ENCODE peak calls at places on chromosomes 16 and 17, in five cellular contexts. K is adrenal gland, I is Peyer's patch, U is A549, B is tibial nerve. R is an unnamed sample.

GRCh38 chr16:74603848-74604247 is 3.1 kb downstream of the GLG1 start:
- DNase-seq in U (no peak), I (no peak), K (no peak), B (no peak), R (no peak)

GRCh38 chr17:63552211-63552610 is 1.9 kb downstream of the DCAF7 start:
- DNase-seq in B (no peak), I (no peak), U (no peak), K (no peak), R (no peak)

GRCh38 chr17:54537656-54538055 is 363.0 kb upstream of the TOM1L1 start:
- DNase-seq in I (no peak), B (no peak), K (no peak), U (no peak), R (no peak)

GRCh38 chr17:10843806-10844205 is 5.9 kb upstream of the PIRT start:
- DNase-seq in I (peak; percentile 68), U (no peak), B (no peak), K (no peak), R (no peak)

GRCh38 chr16:19672378-19672777 is 45.6 kb downstream of the KNOP1 start:
- DNase-seq in I (no peak), B (no peak), U (no peak), K (no peak), R (no peak)

GRCh38 chr17:80636356-80637285 is 92.0 kb downstream of the RPTOR start:
- DNase-seq in B (no peak), I (no peak), K (no peak), U (no peak), R (no peak)

GRCh38 chr17:64938925-64939474 is 19.7 kb upstream of the LRRC37A3 start:
- DNase-seq in K (peak; percentile 55), U (peak; percentile 66), B (no peak), I (peak; percentile 82), R (peak; percentile 43)

GRCh38 chr16:57058291-57058861 is 34.0 kb upstream of the CPNE2 start:
- DNase-seq in K (no peak), B (no peak), U (no peak), I (no peak), R (no peak)

GRCh38 chr17:81002409-81003361 is 11.0 kb downstream of the CHMP6 start:
- DNase-seq in K (peak; percentile 66), U (no peak), B (no peak), I (peak; percentile 87), R (peak; percentile 58)

GRCh38 chr16:82070656-82071369 is 35.8 kb downstream of the HSD17B2 start:
- DNase-seq in U (peak; percentile 6), I (no peak), K (no peak), B (no peak), R (no peak)

GRCh38 chr16:8869212-8869987 is 594 bp upstream of the CARHSP1 start:
- DNase-seq in I (no peak), U (no peak), B (no peak), K (no peak), R (no peak)

GRCh38 chr17:1532836-1533602 is 16.6 kb upstream of the INPP5K start:
- DNase-seq in I (peak; percentile 72), B (no peak), K (no peak), U (peak; percentile 62), R (no peak)

GRCh38 chr16:84245933-84246678 is 6.3 kb upstream of the KCNG4 start:
- DNase-seq in U (no peak), I (no peak), K (no peak), B (no peak), R (no peak)

GRCh38 chr16:13186813-13187212 is 285.4 kb downstream of the SHISA9 start:
- DNase-seq in B (no peak), I (no peak), K (no peak), U (peak; percentile 15), R (no peak)

GRCh38 chr16:7755347-7755746 is 422.7 kb downstream of the RBFOX1 start:
- DNase-seq in U (no peak), I (no peak), B (no peak), K (no peak), R (no peak)

GRCh38 chr16:83059237-83059636 is 432.5 kb downstream of the CDH13 start:
- DNase-seq in B (no peak), I (no peak), K (no peak), U (no peak), R (no peak)

GRCh38 chr16:56525154-56525720 is 5.4 kb upstream of the BBS2 start:
- DNase-seq in B (no peak), I (no peak), K (no peak), U (no peak), R (no peak)

GRCh38 chr17:6752068-6752909 is 3.6 kb upstream of the XAF1 start:
- DNase-seq in U (no peak), I (peak; percentile 51), B (no peak), K (peak; percentile 34), R (peak; percentile 60)

GRCh38 chr17:39738568-39738901 is 797 bp downstream of the GRB7 start:
- DNase-seq in K (no peak), B (no peak), U (peak; percentile 71), I (peak; percentile 68), R (no peak)

GRCh38 chr17:15323147-15323546 is 18.2 kb downstream of the TEKT3 start:
- DNase-seq in K (no peak), B (no peak), I (no peak), U (no peak), R (peak; percentile 54)

GRCh38 chr17:38978180-38978579 is 11.0 kb upstream of the FBXO47 start:
- DNase-seq in B (no peak), I (no peak), U (no peak), K (no peak), R (no peak)

GRCh38 chr17:2049333-2050245 is 5.3 kb upstream of the HIC1 start:
- DNase-seq in B (peak; percentile 82), U (peak; percentile 81), K (peak; percentile 90), I (peak; percentile 94), R (peak; percentile 93)

GRCh38 chr16:84186685-84187437 is at the start of gene TAF1C:
- DNase-seq in U (peak; percentile 97), B (peak; percentile 92), K (peak; percentile 92), I (peak; percentile 97), R (peak; percentile 92)

GRCh38 chr17:1643293-1643998 is 2.1 kb downstream of the SCARF1 start:
- DNase-seq in U (peak; percentile 49), I (peak; percentile 90), K (peak; percentile 55), B (no peak), R (peak; percentile 59)

GRCh38 chr17:57256708-57257112 is 387 bp downstream of the MSI2 start:
- DNase-seq in U (peak; percentile 33), K (peak; percentile 60), I (peak; percentile 58), B (no peak), R (no peak)

GRCh38 chr17:74419862-74420492 is 11.9 kb upstream of the GPRC5C start:
- DNase-seq in I (peak; percentile 76), B (no peak), K (no peak), U (no peak), R (no peak)

GRCh38 chr17:61467416-61468262 is 15.4 kb downstream of the TBX4 start:
- DNase-seq in I (peak; percentile 45), K (no peak), B (no peak), U (peak; percentile 45), R (no peak)

DNA sequence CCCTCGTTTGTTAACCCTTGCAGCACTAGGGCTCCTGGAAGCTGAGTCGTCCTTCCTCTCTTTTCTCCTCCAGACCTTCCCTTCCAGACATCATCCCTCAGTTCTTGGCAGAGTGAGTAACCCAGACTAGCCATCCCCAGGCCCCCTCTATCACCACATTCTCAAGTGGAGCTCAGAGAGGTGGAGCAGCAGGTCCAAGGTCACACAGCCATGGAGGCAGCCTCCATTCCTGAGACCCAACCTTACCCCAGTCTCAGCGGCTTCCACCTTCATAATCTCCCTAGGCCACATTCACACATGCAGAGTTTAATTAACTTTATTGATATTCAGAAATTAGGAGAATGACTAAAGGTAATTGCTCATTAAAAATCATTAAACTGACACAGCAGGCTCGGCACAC is 3.0 kb downstream of the SEZ6 start:
- DNase-seq in K (no peak), B (no peak), I (no peak), U (no peak), R (no peak)
- H3K4me1 ChIP-seq in K (peaks cover 3% of the 10 kb centered on the region), B (peaks cover 13% of the 10 kb centered on the region), I (peaks cover 6% of the 10 kb centered on the region), U (peaks cover 22% of the 10 kb centered on the region), R (no peaks in the 10 kb centered on the region)

GRCh38 chr17:47693667-47694017 is 319 bp upstream of the TBKBP1 start:
- DNase-seq in B (no peak), K (no peak), I (no peak), U (no peak), R (no peak)

GRCh38 chr17:47694018-47694817 is at the start of gene TBKBP1:
- DNase-seq in K (peak; percentile 65), B (no peak), U (peak; percentile 44), I (peak; percentile 74), R (peak; percentile 82)

GRCh38 chr17:47695664-47696376 is 1.9 kb downstream of the TBKBP1 start:
- DNase-seq in K (no peak), U (no peak), B (no peak), I (no peak), R (no peak)

GRCh38 chr17:47696717-47697642 is 3.0 kb downstream of the TBKBP1 start:
- DNase-seq in U (no peak), B (no peak), I (no peak), K (no peak), R (no peak)

GRCh38 chr17:47694818-47695663 is 1.1 kb downstream of the TBKBP1 start:
- DNase-seq in B (peak; percentile 60), U (no peak), I (peak; percentile 70), K (peak; percentile 66), R (peak; percentile 83)
- TF ChIP-seq POLR2A in B (no peak), U (no peak), I (no peak), K (no peak), R (no peak)

GRCh38 chr16:89325861-89326471 is 108.5 kb downstream of the ZNF778 start:
- DNase-seq in I (peak; percentile 80), U (peak; percentile 75), K (peak; percentile 65), B (no peak), R (peak; percentile 74)

GRCh38 chr16:89326721-89327120 is 109.2 kb downstream of the ZNF778 start:
- DNase-seq in K (no peak), U (no peak), I (no peak), B (no peak), R (no peak)

GRCh38 chr16:89323120-89323960 is 105.8 kb downstream of the ZNF778 start:
- DNase-seq in U (no peak), B (no peak), I (no peak), K (no peak), R (no peak)

GRCh38 chr16:89322381-89323119 is 105.0 kb downstream of the ZNF778 start:
- DNase-seq in K (no peak), B (no peak), I (no peak), U (peak; percentile 60), R (peak; percentile 62)

GRCh38 chr16:89324056-89325010 is 106.8 kb downstream of the ZNF778 start:
- DNase-seq in K (no peak), B (no peak), U (no peak), I (no peak), R (no peak)
- H3K4me1 ChIP-seq in K (peaks cover 56% of the 10 kb centered on the region), B (peaks cover 95% of the 10 kb centered on the region), U (peaks cover 97% of the 10 kb centered on the region), I (peaks cover 47% of the 10 kb centered on the region), R (peaks cover 77% of the 10 kb centered on the region)

GRCh38 chr16:85594621-85595298 is 18.4 kb upstream of the GSE1 start:
- DNase-seq in B (no peak), U (no peak), K (no peak), I (no peak), R (no peak)
- TF ChIP-seq POLR2A in B (no peak), U (no peak), K (no peak), I (no peak), R (no peak)

GRCh38 chr16:2151188-2152091 is 3.0 kb downstream of the RAB26 start:
- DNase-seq in B (no peak), I (no peak), U (peak; percentile 52), K (no peak), R (no peak)
- H3K4me1 ChIP-seq in B (peaks cover 73% of the 10 kb centered on the region), I (peaks cover 45% of the 10 kb centered on the region), U (peaks cover 53% of the 10 kb centered on the region), K (peaks cover 29% of the 10 kb centered on the region), R (peaks cover 57% of the 10 kb centered on the region)